ENCODE peak calls at places on chromosomes 7 and 10, in four cellular contexts. Y, I, P and Z are unnamed samples.

GRCh38 chr7:35705932-35706461 is 11.1 kb upstream of the HERPUD2 start:
- DNase-seq in Y (no peak), I (no peak), P (no peak), Z (no peak)

GRCh38 chr10:33955676-33956075 is 621.2 kb upstream of the NRP1 start:
- DNase-seq in P (no peak), I (peak; percentile 26), Y (no peak), Z (no peak)

GRCh38 chr7:117036836-117037235 is 83.5 kb downstream of the ST7 start:
- DNase-seq in Y (no peak), I (no peak), P (no peak), Z (no peak)

GRCh38 chr10:53579773-53580172 is 807.2 kb upstream of the MBL2 start:
- DNase-seq in I (no peak), Y (no peak), P (no peak), Z (no peak)

GRCh38 chr10:46236537-46236887 is 50.3 kb upstream of the ANTXRL start:
- DNase-seq in Y (no peak), I (no peak), P (peak; percentile 59), Z (no peak)

GRCh38 chr10:78405781-78406180 is 372.1 kb downstream of the RPS24 start:
- DNase-seq in Y (no peak), P (peak; percentile 57), I (no peak), Z (no peak)

GRCh38 chr7:101370836-101371235 is 8.2 kb downstream of the COL26A1 start:
- DNase-seq in Y (no peak), P (no peak), I (no peak), Z (no peak)

GRCh38 chr10:124621637-124622036 is 122.5 kb downstream of the FAM53B start:
- DNase-seq in P (no peak), Y (no peak), I (no peak), Z (no peak)

GRCh38 chr10:3622845-3623621 is 162.0 kb downstream of the KLF6 start:
- DNase-seq in P (no peak), Y (no peak), I (peak; percentile 28), Z (no peak)

GRCh38 chr7:156659961-156660360 is 19.4 kb downstream of the RNF32 start:
- DNase-seq in Y (no peak), I (no peak), P (no peak), Z (no peak)

GRCh38 chr10:58291538-58292174 is 22.7 kb downstream of the CISD1 start:
- DNase-seq in I (peak; percentile 80), Y (peak; percentile 66), P (no peak), Z (peak; percentile 23)

GRCh38 chr7:70592171-70592570 is 539.8 kb upstream of the GALNT17 start:
- DNase-seq in I (no peak), Y (no peak), P (no peak), Z (no peak)
- TF ChIP-seq CTCF in I (no peak), Y (no peak), P (no peak), Z (no peak)

GRCh38 chr10:97719602-97720001 is 6.1 kb downstream of the MARVELD1 start:
- DNase-seq in Y (no peak), I (no peak), P (no peak), Z (no peak)
- H3K27ac ChIP-seq in Y (peak overlapping the region; percentile 81), I (no peak overlapping the region), P (peak overlapping the region; percentile 96), Z (peak overlapping the region; percentile 92)

DNA sequence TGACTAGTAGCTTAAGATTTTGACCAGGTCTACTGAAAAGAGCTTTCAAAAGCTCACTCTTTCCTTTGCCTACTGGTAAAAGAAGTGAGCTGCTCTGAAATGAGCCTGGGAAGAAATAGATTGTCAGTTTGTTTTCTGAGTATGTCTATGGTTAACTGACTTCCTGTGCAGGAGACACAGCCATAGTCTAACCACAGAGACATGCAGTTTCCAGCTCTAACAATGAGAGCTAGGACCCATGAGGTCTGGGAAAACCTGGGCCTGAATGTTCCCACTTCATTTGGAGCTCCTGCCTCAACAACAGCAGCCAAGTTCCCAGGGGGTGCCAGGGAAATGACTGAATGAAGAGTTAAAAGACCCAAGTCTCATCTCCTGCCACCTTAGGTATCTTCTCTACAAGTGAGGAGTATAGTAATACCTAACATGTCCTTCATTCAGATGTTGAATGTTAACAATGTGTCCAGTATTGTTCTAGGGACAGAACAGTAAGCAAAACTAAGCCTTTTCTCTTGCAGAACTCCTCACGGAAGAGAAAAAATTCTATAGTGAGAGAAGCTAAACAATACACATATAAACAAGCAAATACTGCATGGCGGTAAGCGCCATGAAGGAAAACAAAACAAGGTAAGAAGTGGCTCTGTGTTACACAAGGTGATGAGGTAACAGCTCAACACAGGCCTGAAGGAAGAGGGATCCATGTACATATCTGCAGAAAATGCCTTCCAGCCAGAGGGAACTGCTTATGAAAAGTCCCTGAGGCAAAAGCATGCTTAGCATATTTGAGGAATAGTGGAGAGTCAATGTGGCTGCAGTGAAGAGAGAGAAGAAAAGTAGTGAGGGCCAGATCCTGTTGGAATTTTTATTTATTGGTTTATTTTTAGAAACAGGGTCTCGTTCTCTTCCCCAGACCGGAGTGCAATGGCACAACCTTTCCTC is 26.4 kb upstream of the ANKRD1 start:
- DNase-seq in P (no peak), I (no peak), Y (no peak), Z (no peak)
- TF ChIP-seq CTCF in P (no peak), I (no peak), Y (no peak), Z (no peak)

GRCh38 chr10:102801496-102801895 is 35.7 kb downstream of the CYP17A1 start:
- DNase-seq in P (no peak), I (no peak), Y (no peak), Z (no peak)
- H3K27ac ChIP-seq in P (peak overlapping the region; percentile 84), I (no peak overlapping the region), Y (peak overlapping the region; percentile 7), Z (peak overlapping the region; percentile 23)